ENCODE peak calls at places on chromosomes 7 and 10, in seven cellular contexts. D, N, O, C, X, F and Z are unnamed samples.

GRCh38 chr7:119175916-119176627 is 951.6 kb downstream of the ANKRD7 start:
- DNase-seq in D (peak; percentile 98), X (peak; percentile 79), C (peak; percentile 94), N (peak; percentile 69), O (peak; percentile 73), F (peak; percentile 83), Z (peak; percentile 84)

GRCh38 chr10:117790177-117790576 is 247.6 kb downstream of the EMX2 start:
- DNase-seq in F (no peak), C (no peak), X (no peak), O (no peak), D (no peak), N (no peak), Z (no peak)

GRCh38 chr7:138610671-138611170 is 90.4 kb downstream of the SVOPL start:
- DNase-seq in O (no peak), D (peak; percentile 32), F (no peak), X (no peak), C (no peak), N (no peak), Z (no peak)

GRCh38 chr10:63722537-63722936 is 201.3 kb downstream of the REEP3 start:
- DNase-seq in N (no peak), X (peak; percentile 81), O (peak; percentile 68), C (no peak), D (no peak), F (no peak), Z (no peak)

GRCh38 chr7:22854158-22855048 is 31.8 kb upstream of the TOMM7 start:
- DNase-seq in X (peak; percentile 86), D (peak; percentile 92), F (peak; percentile 80), O (peak; percentile 96), C (peak; percentile 76), N (peak; percentile 89), Z (peak; percentile 90)

GRCh38 chr7:35828817-35829216 is 28.0 kb downstream of the SEPTIN7 start:
- DNase-seq in C (no peak), D (no peak), X (no peak), F (no peak), N (no peak), O (no peak), Z (no peak)

GRCh38 chr10:124164252-124164651 is 70.9 kb upstream of the CHST15 start:
- DNase-seq in O (no peak), N (no peak), D (no peak), F (no peak), X (no peak), C (no peak), Z (no peak)

GRCh38 chr7:64400401-64400800 is 86.6 kb downstream of the ZNF736 start:
- DNase-seq in N (no peak), O (no peak), C (no peak), F (no peak), D (no peak), X (no peak), Z (no peak)

GRCh38 chr10:29849434-29849833 is 210.0 kb downstream of the JCAD start:
- DNase-seq in N (no peak), O (peak; percentile 49), C (no peak), D (no peak), X (peak; percentile 9), F (no peak), Z (no peak)

GRCh38 chr7:47087866-47088265 is 494.0 kb downstream of the TNS3 start:
- DNase-seq in O (peak; percentile 59), F (no peak), D (no peak), N (no peak), C (no peak), X (peak; percentile 69), Z (no peak)

GRCh38 chr7:21092923-21093702 is 306.4 kb upstream of the SP8 start:
- DNase-seq in O (no peak), C (no peak), F (no peak), D (no peak), X (peak; percentile 31), N (no peak), Z (no peak)

GRCh38 chr10:43373461-43373860 is 2.0 kb downstream of the FXYD4 start:
- DNase-seq in D (no peak), F (no peak), C (no peak), X (no peak), O (no peak), N (no peak), Z (no peak)

GRCh38 chr7:114789942-114790341 is 132.0 kb upstream of the MDFIC start:
- DNase-seq in O (peak; percentile 93), X (peak; percentile 68), C (no peak), F (no peak), D (no peak), N (no peak), Z (no peak)

GRCh38 chr7:4730971-4731370 is 44.5 kb upstream of the AP5Z1 start:
- DNase-seq in N (no peak), F (no peak), X (no peak), C (no peak), O (no peak), D (no peak), Z (no peak)
- H3K79me2 ChIP-seq in N (no peaks in the 10 kb centered on the region), F (peaks cover 93% of the 10 kb centered on the region), X (peaks cover 41% of the 10 kb centered on the region), C (peaks cover 14% of the 10 kb centered on the region), O (peaks cover 100% of the 10 kb centered on the region), D (no peaks in the 10 kb centered on the region), Z (peaks cover 88% of the 10 kb centered on the region)

DNA sequence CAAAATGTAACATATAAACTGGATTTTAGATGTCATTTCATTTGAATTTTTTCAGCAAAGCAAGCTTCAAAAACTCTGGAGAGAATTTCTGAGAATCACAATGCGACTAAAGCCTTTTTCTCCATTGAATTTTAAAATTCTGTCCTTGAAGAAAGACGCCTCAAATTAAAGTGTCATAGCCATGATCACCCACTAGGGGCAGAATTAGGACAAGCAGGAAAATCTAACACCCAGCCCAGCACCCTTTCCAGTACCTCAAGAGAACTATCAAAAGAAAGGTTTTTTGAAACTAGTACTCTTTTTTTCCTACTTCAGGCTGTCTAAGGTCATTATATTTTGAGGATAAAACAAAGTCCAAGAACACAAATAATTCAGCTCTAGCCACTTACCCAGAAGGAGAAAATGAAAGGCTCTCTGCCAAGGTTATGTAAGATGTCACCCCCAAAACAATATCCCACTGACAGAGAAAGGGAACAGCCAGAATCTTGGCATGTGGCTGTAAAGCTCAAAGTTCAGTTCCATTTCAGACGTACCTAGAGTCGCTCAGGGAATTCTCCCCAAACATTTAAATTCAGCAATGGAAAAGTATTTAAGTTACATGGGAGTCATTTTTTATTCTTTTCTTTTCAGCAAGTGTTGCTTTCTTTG is 299.4 kb downstream of the SNX13 start:
- DNase-seq in O (peak; percentile 52), X (peak; percentile 64), F (peak; percentile 46), C (peak; percentile 54), N (peak; percentile 35), D (peak; percentile 84), Z (peak; percentile 34)
- TF ChIP-seq EZH2phosphoT487 in O (no peak), X (no peak), F (no peak), C (no peak), N (no peak), D (no peak), Z (no peak)

GRCh38 chr7:149713731-149714068 is 59.7 kb downstream of the ZNF467 start:
- DNase-seq in N (no peak), X (no peak), D (peak; percentile 39), F (no peak), C (no peak), O (no peak), Z (no peak)

GRCh38 chr7:149714081-149714909 is 59.1 kb downstream of the ZNF467 start:
- DNase-seq in F (no peak), C (peak; percentile 97), X (peak; percentile 90), O (peak; percentile 94), N (peak; percentile 93), D (peak; percentile 95), Z (peak; percentile 94)

GRCh38 chr7:149715476-149715875 is 57.9 kb downstream of the ZNF467 start:
- DNase-seq in F (no peak), D (no peak), X (no peak), O (peak; percentile 10), N (no peak), C (no peak), Z (no peak)

GRCh38 chr7:149714910-149715471 is 58.4 kb downstream of the ZNF467 start:
- DNase-seq in O (peak; percentile 49), N (no peak), D (no peak), X (peak; percentile 5), F (no peak), C (no peak), Z (peak; percentile 53)

GRCh38 chr7:149713061-149713730 is 60.2 kb downstream of the ZNF467 start:
- DNase-seq in O (no peak), X (no peak), N (no peak), F (no peak), C (no peak), D (no peak), Z (no peak)
- H3K79me2 ChIP-seq in O (no peaks in the 10 kb centered on the region), X (peaks cover 27% of the 10 kb centered on the region), N (no peaks in the 10 kb centered on the region), F (no peaks in the 10 kb centered on the region), C (peaks cover 17% of the 10 kb centered on the region), D (peaks cover 10% of the 10 kb centered on the region), Z (no peaks in the 10 kb centered on the region)

DNA sequence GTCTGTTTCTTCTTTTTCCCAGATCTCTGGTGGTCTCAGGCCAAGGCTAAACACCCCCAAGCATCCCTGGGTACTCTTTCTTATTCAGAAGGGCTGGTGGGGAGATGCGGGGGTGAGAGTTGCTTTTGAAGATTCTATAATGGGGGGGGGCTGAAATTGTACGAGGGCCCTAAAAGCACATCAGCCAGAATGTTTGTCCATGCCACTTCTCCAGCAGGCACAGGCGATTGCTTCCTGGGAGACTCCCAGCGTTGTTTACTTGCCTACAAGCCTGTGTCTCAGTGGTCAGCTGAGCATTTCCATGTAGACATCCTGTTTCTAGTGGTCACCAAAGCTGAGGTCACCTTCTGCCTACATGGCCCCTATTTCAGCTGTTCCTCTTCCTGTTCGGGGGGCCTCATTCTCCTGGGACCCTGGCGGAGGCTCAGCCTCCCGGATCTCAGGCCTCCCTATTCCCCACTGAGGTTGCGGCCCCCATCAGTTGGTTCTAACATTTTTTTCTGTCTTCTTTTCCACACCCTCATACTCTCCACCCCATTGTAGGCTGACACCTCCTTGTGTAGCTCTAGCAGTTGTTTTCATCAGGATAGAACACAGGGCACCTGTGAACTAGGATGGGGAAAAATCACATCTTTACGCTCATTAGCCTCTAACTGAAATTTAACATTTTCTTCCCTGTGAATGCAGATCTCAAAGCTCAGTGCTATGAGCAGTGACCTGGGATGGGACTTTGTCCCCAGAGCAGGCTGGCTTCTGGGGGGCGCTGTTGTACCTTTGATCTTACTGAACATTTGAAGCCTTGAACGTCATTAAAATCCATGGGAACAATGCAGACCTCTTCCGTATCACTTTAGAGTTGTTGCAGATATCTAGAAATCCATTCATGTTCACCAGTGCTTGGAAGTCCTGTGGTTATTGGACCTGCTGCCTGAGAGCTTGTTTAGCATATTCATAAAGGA is 286.5 kb downstream of the GLRX3 start:
- DNase-seq in O (no peak), F (no peak), N (no peak), D (no peak), C (no peak), X (no peak), Z (no peak)
- TF ChIP-seq EZH2phosphoT487 in O (no peak), F (no peak), N (no peak), D (no peak), C (no peak), X (no peak), Z (no peak)

DNA sequence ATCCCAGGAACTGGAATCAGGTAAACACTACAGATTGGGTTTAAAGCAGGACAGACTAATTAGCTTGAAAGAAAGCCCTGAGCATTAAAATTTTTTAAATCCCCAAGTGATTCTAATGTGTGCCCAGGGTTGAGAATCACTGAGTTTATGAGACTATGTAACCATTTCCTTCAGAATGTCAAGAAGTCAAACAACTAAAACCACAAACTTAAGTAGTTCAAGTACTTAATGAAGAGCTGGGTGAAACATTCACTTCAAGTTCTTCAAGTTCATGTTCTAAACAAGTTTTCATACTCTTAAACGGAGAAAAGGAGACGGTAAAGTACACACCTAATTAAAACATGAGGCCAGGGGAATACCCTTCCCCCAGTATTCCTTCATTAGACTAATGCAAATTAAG is 28.2 kb upstream of the TLL2 start:
- DNase-seq in N (no peak), X (no peak), C (no peak), D (no peak), O (no peak), F (no peak), Z (no peak)
- H3K79me2 ChIP-seq in N (no peaks in the 10 kb centered on the region), X (no peaks in the 10 kb centered on the region), C (peaks cover 6% of the 10 kb centered on the region), D (peaks cover 22% of the 10 kb centered on the region), O (peaks cover 93% of the 10 kb centered on the region), F (peaks cover 57% of the 10 kb centered on the region), Z (peaks cover 21% of the 10 kb centered on the region)

GRCh38 chr7:99129001-99129400 is 14.9 kb downstream of the SMURF1 start:
- DNase-seq in X (no peak), D (no peak), N (no peak), O (peak; percentile 14), F (no peak), C (no peak), Z (no peak)
- TF ChIP-seq EZH2phosphoT487 in X (no peak), D (no peak), N (no peak), O (no peak), F (no peak), C (no peak), Z (no peak)